ENCODE peak calls at places on chromosomes 2 and 18, in four cellular contexts. T is epithelial cell of esophagus, S is AG09319, F is uterus. J is an unnamed sample.

GRCh38 chr18:34867520-34867919 is 157.4 kb downstream of the DTNA start:
- DNase-seq in T (no peak), S (no peak), F (peak; percentile 14), J (no peak)

GRCh38 chr18:13173573-13173972 is 45.0 kb upstream of the LDLRAD4 start:
- DNase-seq in T (no peak), S (no peak), F (no peak), J (no peak)

GRCh38 chr2:95317123-95317500 is 20.0 kb downstream of the KCNIP3 start:
- DNase-seq in T (no peak), S (no peak), F (no peak), J (peak; percentile 19)

GRCh38 chr2:29066271-29066860 is 8.0 kb downstream of the PCARE start:
- DNase-seq in T (peak; percentile 95), S (peak; percentile 20), F (no peak), J (no peak)

GRCh38 chr2:131112477-131113027 is 7.4 kb downstream of the PLEKHB2 start:
- DNase-seq in T (no peak), S (no peak), F (no peak), J (no peak)

GRCh38 chr2:241859436-241860183 is 916 bp upstream of the PDCD1 start:
- DNase-seq in T (no peak), S (no peak), F (peak; percentile 75), J (peak; percentile 41)

GRCh38 chr2:132670104-132670960 is at the start of gene LYPD1:
- DNase-seq in T (peak; percentile 15), S (no peak), F (no peak), J (peak; percentile 14)

GRCh38 chr2:42878581-42878980 is 86.2 kb upstream of the HAAO start:
- DNase-seq in T (no peak), S (no peak), F (no peak), J (no peak)

GRCh38 chr2:74261204-74261864 is 62.9 kb downstream of the MTHFD2 start:
- DNase-seq in T (peak; percentile 50), S (no peak), F (peak; percentile 21), J (peak; percentile 41)

GRCh38 chr18:5546660-5547059 is 2.9 kb upstream of the EPB41L3 start:
- DNase-seq in T (peak; percentile 18), S (peak; percentile 56), F (no peak), J (no peak)

GRCh38 chr18:36331541-36331971 is 34.0 kb downstream of the FHOD3 start:
- DNase-seq in T (no peak), S (no peak), F (no peak), J (peak; percentile 54)

GRCh38 chr2:96097951-96098823 is 18.2 kb downstream of the ADRA2B start:
- DNase-seq in T (no peak), S (no peak), F (no peak), J (no peak)

GRCh38 chr2:194826241-194826640 is 830.8 kb upstream of the SLC39A10 start:
- DNase-seq in T (peak; percentile 36), S (no peak), F (no peak), J (no peak)

GRCh38 chr2:70515938-70516337 is 37.7 kb downstream of the TGFA start:
- DNase-seq in T (no peak), S (no peak), F (no peak), J (no peak)

GRCh38 chr2:166240387-166241313 is 112.8 kb upstream of the SCN1A start:
- DNase-seq in T (peak; percentile 47), S (no peak), F (no peak), J (no peak)

GRCh38 chr2:128315122-128315828 is 3.4 kb downstream of the HS6ST1 start:
- DNase-seq in T (no peak), S (no peak), F (no peak), J (no peak)

GRCh38 chr2:122750095-122750494 is 994.6 kb downstream of the TSN start:
- DNase-seq in T (no peak), S (no peak), F (no peak), J (no peak)

GRCh38 chr2:122750808-122751207 is 995.4 kb downstream of the TSN start:
- DNase-seq in T (no peak), S (no peak), F (no peak), J (no peak)

GRCh38 chr2:122749347-122749850 is 993.9 kb downstream of the TSN start:
- DNase-seq in T (no peak), S (no peak), F (no peak), J (no peak)

GRCh38 chr2:122753341-122753740 is 997.9 kb downstream of the TSN start:
- DNase-seq in T (no peak), S (no peak), F (no peak), J (no peak)

GRCh38 chr2:122748552-122749011 is 993.1 kb downstream of the TSN start:
- DNase-seq in T (peak; percentile 77), S (no peak), F (no peak), J (no peak)
- TF ChIP-seq CTCF in T (no peak), S (no peak), F (no peak), J (no peak)

GRCh38 chr2:136017786-136018185 is 32.4 kb upstream of the DARS1 start:
- DNase-seq in T (no peak), S (no peak), F (no peak), J (no peak)
- TF ChIP-seq CTCF in T (no peak), S (no peak), F (no peak), J (no peak)

DNA sequence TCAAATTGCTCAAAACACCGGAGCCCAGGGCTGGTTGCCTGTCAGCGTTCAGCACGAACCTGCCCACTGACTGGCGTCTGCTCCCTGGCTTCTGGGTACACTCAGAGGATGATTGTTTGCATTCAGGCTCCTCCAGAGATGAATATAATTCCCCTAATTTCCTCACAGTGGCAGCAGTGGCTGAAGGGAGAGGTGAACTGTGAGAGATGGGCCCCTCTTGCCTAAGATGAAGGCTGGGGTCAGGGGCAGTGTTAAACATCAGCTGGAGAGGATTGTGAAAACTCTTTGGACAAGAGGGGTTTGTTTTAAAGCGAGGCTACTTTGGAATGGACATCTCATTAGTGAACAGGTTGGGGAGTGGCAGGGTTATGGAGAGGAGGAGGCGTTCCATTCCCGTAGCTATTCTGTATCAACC is 31.0 kb downstream of the TCF7L1 start:
- DNase-seq in T (no peak), S (no peak), F (no peak), J (no peak)
- TF ChIP-seq CTCF in T (no peak), S (no peak), F (no peak), J (no peak)

DNA sequence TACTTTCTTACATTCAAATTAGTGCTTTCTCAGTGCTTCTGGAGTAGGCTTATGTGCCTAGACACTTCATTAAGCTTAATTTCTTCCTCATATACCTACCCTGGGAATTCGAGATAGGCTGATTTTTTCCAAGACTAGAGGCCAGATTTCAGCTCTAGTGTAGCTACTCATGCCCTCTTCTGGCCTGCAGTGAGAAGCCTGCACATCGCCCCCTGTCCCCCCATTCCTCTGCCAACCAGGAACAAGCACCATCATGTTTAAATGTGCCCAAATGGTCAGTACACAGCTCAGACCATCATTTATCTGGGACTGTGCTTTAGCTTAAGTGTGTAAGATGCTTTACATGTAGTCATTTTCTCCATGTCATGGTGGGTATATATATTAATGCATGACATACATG is 1218.8 kb upstream of the LRRTM1 start:
- DNase-seq in T (no peak), S (no peak), F (no peak), J (no peak)
- TF ChIP-seq CTCF in T (no peak), S (no peak), F (no peak), J (no peak)

DNA sequence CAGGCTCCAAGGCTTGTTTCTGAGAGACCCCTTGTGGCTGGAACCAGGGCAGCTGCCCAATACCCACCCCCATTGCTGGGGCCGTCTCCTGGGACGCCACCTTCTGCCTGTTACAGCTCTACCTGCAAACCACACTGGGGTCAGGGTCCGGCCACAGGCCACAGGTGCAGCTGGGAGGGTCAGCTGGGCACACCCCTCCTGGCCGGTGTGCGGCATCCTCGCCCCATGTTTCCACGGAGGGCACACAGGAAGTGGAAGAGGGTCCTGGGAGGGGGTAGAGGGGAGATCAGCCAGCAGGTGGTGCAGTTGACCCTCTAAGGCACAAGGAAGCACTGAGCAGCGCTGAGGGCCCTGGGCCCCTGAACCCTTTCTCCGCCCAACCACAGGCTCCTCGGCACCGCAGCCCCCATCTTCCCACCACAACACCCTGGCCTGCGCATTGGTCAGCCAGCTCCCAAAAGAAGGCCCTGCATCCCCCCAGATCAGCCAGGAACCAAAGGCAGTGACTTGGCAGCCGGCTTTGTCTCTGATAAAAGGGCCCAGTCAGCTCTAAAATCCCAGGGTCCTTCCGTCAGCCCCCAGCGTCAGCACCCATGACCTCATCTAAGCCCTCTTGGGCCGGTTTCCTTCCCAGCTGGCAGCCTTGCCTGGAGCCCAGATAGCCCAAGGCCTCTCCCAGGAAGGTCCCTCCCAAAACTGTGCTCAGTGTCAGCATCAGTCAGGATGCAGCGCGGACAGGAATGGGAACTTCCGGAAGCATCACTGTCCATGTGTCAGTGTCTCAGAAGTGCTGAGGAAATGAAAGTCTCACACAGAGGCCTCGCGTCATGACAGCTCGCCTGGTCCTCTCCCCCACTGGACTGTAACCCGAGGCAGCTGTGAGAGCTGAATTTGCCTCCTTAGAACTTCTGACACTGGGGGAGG is 1.7 kb downstream of the ERFE start:
- DNase-seq in T (no peak), S (no peak), F (no peak), J (peak; percentile 43)
- TF ChIP-seq CTCF in T (no peak), S (peak; percentile 25), F (no peak), J (no peak)

J was measured in mucosa of descending colon.